ENCODE peak calls at places on chromosomes 12 and 14, in five cellular contexts. One of them, this sample, is unnamed.
A peak's percentile ranks its signal among the peaks of the same experiment; 100 is the strongest.

GRCh38 chr14:89331398-89331797 is 85.6 kb downstream of the FOXN3 start:
- DNase-seq in Karpas-422: no peak
- DNase-seq in HEK293T: no peak
- DNase-seq in hepatocyte: no peak
- DNase-seq in NCI-H460: no peak
- DNase-seq in this sample: no peak

GRCh38 chr14:73168274-73168673 is 32.0 kb downstream of the PSEN1 start:
- DNase-seq in Karpas-422: no peak
- DNase-seq in HEK293T: no peak
- DNase-seq in hepatocyte: no peak
- DNase-seq in NCI-H460: no peak
- DNase-seq in this sample: peak; percentile 77

GRCh38 chr12:131799828-131800593 is 28.2 kb upstream of the MMP17 start:
- DNase-seq in Karpas-422: no peak
- DNase-seq in HEK293T: no peak
- DNase-seq in hepatocyte: no peak
- DNase-seq in NCI-H460: no peak
- DNase-seq in this sample: no peak

GRCh38 chr12:124961055-124961454 is 27.9 kb downstream of the DHX37 start:
- DNase-seq in Karpas-422: no peak
- DNase-seq in HEK293T: no peak
- DNase-seq in hepatocyte: no peak
- DNase-seq in NCI-H460: no peak
- DNase-seq in this sample: no peak

GRCh38 chr14:63614964-63615363 is 26.7 kb downstream of the WDR89 start:
- DNase-seq in Karpas-422: no peak
- DNase-seq in HEK293T: no peak
- DNase-seq in hepatocyte: no peak
- DNase-seq in NCI-H460: no peak
- DNase-seq in this sample: no peak

GRCh38 chr12:112439769-112440168 is 21.0 kb downstream of the PTPN11 start:
- DNase-seq in Karpas-422: no peak
- DNase-seq in HEK293T: no peak
- DNase-seq in hepatocyte: no peak
- DNase-seq in NCI-H460: no peak
- DNase-seq in this sample: no peak

GRCh38 chr14:54127526-54127925 is 170.9 kb upstream of the BMP4 start:
- DNase-seq in Karpas-422: no peak
- DNase-seq in HEK293T: no peak
- DNase-seq in hepatocyte: no peak
- DNase-seq in NCI-H460: no peak
- DNase-seq in this sample: peak; percentile 67

GRCh38 chr14:65414961-65415589 is 2.5 kb downstream of the FUT8 start:
- DNase-seq in Karpas-422: peak; percentile 80
- DNase-seq in HEK293T: no peak
- DNase-seq in hepatocyte: peak; percentile 59
- DNase-seq in NCI-H460: no peak
- DNase-seq in this sample: peak; percentile 54

GRCh38 chr14:95346820-95347219 is 27.1 kb upstream of the CLMN start:
- DNase-seq in Karpas-422: no peak
- DNase-seq in HEK293T: no peak
- DNase-seq in hepatocyte: no peak
- DNase-seq in NCI-H460: no peak
- DNase-seq in this sample: no peak

GRCh38 chr12:72296389-72296788 is 24.2 kb downstream of the TRHDE start:
- DNase-seq in Karpas-422: no peak
- DNase-seq in HEK293T: no peak
- DNase-seq in hepatocyte: peak; percentile 18
- DNase-seq in NCI-H460: no peak
- DNase-seq in this sample: no peak

GRCh38 chr14:104712881-104713734 is 10.9 kb upstream of the ADSS1 start:
- DNase-seq in Karpas-422: no peak
- DNase-seq in HEK293T: no peak
- DNase-seq in hepatocyte: no peak
- DNase-seq in NCI-H460: no peak
- DNase-seq in this sample: no peak

GRCh38 chr14:80447396-80447795 is 236.1 kb upstream of the DIO2 start:
- DNase-seq in Karpas-422: no peak
- DNase-seq in HEK293T: no peak
- DNase-seq in hepatocyte: no peak
- DNase-seq in NCI-H460: no peak
- DNase-seq in this sample: no peak

GRCh38 chr12:126784328-126784921 is 1482.5 kb upstream of the TMEM132C start:
- DNase-seq in Karpas-422: peak; percentile 64
- DNase-seq in HEK293T: peak; percentile 22
- DNase-seq in hepatocyte: peak; percentile 79
- DNase-seq in NCI-H460: peak; percentile 33
- DNase-seq in this sample: peak; percentile 87

GRCh38 chr12:54220092-54220557 is 31.3 kb upstream of the SMUG1 start:
- DNase-seq in Karpas-422: peak; percentile 91
- DNase-seq in HEK293T: peak; percentile 66
- DNase-seq in hepatocyte: peak; percentile 81
- DNase-seq in NCI-H460: peak; percentile 66
- DNase-seq in this sample: peak; percentile 80

GRCh38 chr14:77849711-77850110 is 49.8 kb downstream of the ADCK1 start:
- DNase-seq in Karpas-422: no peak
- DNase-seq in HEK293T: no peak
- DNase-seq in hepatocyte: no peak
- DNase-seq in NCI-H460: no peak
- DNase-seq in this sample: no peak

GRCh38 chr12:70648831-70649230 is 11.6 kb upstream of the PTPRB start:
- DNase-seq in Karpas-422: no peak
- DNase-seq in HEK293T: no peak
- DNase-seq in hepatocyte: no peak
- DNase-seq in NCI-H460: no peak
- DNase-seq in this sample: no peak

GRCh38 chr12:46442723-46443122 is 70.2 kb upstream of the SLC38A2 start:
- DNase-seq in Karpas-422: peak; percentile 35
- DNase-seq in HEK293T: no peak
- DNase-seq in hepatocyte: no peak
- DNase-seq in NCI-H460: no peak
- DNase-seq in this sample: no peak

GRCh38 chr12:75553398-75553797 is 42.0 kb upstream of the KRR1 start:
- DNase-seq in Karpas-422: peak; percentile 50
- DNase-seq in HEK293T: no peak
- DNase-seq in hepatocyte: no peak
- DNase-seq in NCI-H460: no peak
- DNase-seq in this sample: no peak

GRCh38 chr12:41437578-41437977 is 249.5 kb downstream of the PDZRN4 start:
- DNase-seq in Karpas-422: peak; percentile 51
- DNase-seq in HEK293T: no peak
- DNase-seq in hepatocyte: no peak
- DNase-seq in NCI-H460: no peak
- DNase-seq in this sample: peak; percentile 9

GRCh38 chr12:19639781-19640180 is 200.5 kb downstream of the AEBP2 start:
- DNase-seq in Karpas-422: no peak
- DNase-seq in HEK293T: no peak
- DNase-seq in hepatocyte: no peak
- DNase-seq in NCI-H460: no peak
- DNase-seq in this sample: no peak

This sample was measured in SK-MEL-5.